ENCODE peak calls at places on chromosome 1, in ten cellular contexts. X is GM12865; H is stimulated activated CD8-positive, alpha-beta memory T cell treated with anti-CD3 and anti-CD28 coated beads, Interleukin-2, amount 100 ng/mL, for 1 hour; F is NCI-H2081 treated with DMSO at 0.1 percent for 48 hours; O is GM04503; P is lower lobe of right lung; G is amniotic stem cell; W is small intestine; J is AG09319; U is NCI-H1436. V is an unnamed sample.
A peak's percentile ranks its signal among the peaks of the same experiment; 100 is the strongest.

GRCh38 chr1:51673279-51673678 is 56.4 kb downstream of the OSBPL9 start:
- DNase-seq in X (no peak), H (no peak), F (no peak), O (no peak), P (no peak), G (no peak), W (no peak), J (no peak), U (no peak), V (no peak)

GRCh38 chr1:110879758-110880606 is 7.0 kb downstream of the CD53 start:
- DNase-seq in X (peak; percentile 74), H (peak; percentile 35), F (no peak), O (no peak), P (no peak), G (no peak), W (peak; percentile 56), J (no peak), U (no peak), V (no peak)

GRCh38 chr1:62377043-62377562 is 57.9 kb upstream of the KANK4 start:
- DNase-seq in X (no peak), H (no peak), F (no peak), O (no peak), P (no peak), G (no peak), W (no peak), J (no peak), U (no peak), V (no peak)

GRCh38 chr1:217542136-217542777 is 88.6 kb downstream of the GPATCH2 start:
- DNase-seq in X (no peak), H (no peak), F (no peak), O (no peak), P (no peak), G (no peak), W (no peak), J (no peak), U (no peak), V (no peak)

GRCh38 chr1:67683736-67684525 is 1.1 kb upstream of the GADD45A start:
- DNase-seq in X (peak; percentile 15), H (peak; percentile 5), F (no peak), O (no peak), P (no peak), G (peak; percentile 44), W (peak; percentile 31), J (no peak), U (no peak), V (no peak)

GRCh38 chr1:181185461-181185860 is 97.0 kb downstream of the IER5 start:
- DNase-seq in X (no peak), H (no peak), F (no peak), O (no peak), P (no peak), G (no peak), W (no peak), J (no peak), U (no peak), V (no peak)

GRCh38 chr1:35049116-35049515 is 17.4 kb upstream of the ZMYM6 start:
- DNase-seq in X (no peak), H (no peak), F (no peak), O (peak; percentile 21), P (no peak), G (no peak), W (no peak), J (no peak), U (no peak), V (no peak)

GRCh38 chr1:89719502-89720306 is 86.8 kb downstream of the LRRC8C start:
- DNase-seq in X (peak; percentile 72), H (no peak), F (peak; percentile 9), O (no peak), P (no peak), G (no peak), W (peak; percentile 22), J (no peak), U (peak; percentile 88), V (peak; percentile 38)

GRCh38 chr1:210250998-210251679 is 18.5 kb downstream of the SERTAD4 start:
- DNase-seq in X (peak; percentile 29), H (no peak), F (peak; percentile 55), O (no peak), P (peak; percentile 62), G (no peak), W (peak; percentile 43), J (no peak), U (peak; percentile 97), V (peak; percentile 54)

GRCh38 chr1:67855444-67855843 is 22.2 kb upstream of the GNG12 start:
- DNase-seq in X (no peak), H (no peak), F (no peak), O (no peak), P (no peak), G (no peak), W (no peak), J (no peak), U (no peak), V (no peak)

GRCh38 chr1:150696995-150697927 is at the start of gene GOLPH3L:
- DNase-seq in X (peak; percentile 98), H (peak; percentile 77), F (peak; percentile 100), O (peak; percentile 98), P (peak; percentile 89), G (peak; percentile 96), W (peak; percentile 100), J (peak; percentile 91), U (peak; percentile 96), V (peak; percentile 98)

GRCh38 chr1:11458811-11459275 is 20.1 kb upstream of the DISP3 start:
- DNase-seq in X (no peak), H (no peak), F (no peak), O (no peak), P (no peak), G (no peak), W (no peak), J (no peak), U (no peak), V (no peak)

GRCh38 chr1:203117611-203118575 is 9.6 kb upstream of the ADORA1 start:
- DNase-seq in X (peak; percentile 43), H (no peak), F (no peak), O (no peak), P (peak; percentile 80), G (peak; percentile 25), W (peak; percentile 26), J (peak; percentile 22), U (peak; percentile 59), V (peak; percentile 53)

GRCh38 chr1:55062801-55063561 is 23.6 kb downstream of the PCSK9 start:
- DNase-seq in X (no peak), H (no peak), F (no peak), O (no peak), P (no peak), G (no peak), W (no peak), J (no peak), U (no peak), V (no peak)

GRCh38 chr1:221272940-221273339 is 393.7 kb downstream of the HLX start:
- DNase-seq in X (no peak), H (no peak), F (no peak), O (no peak), P (no peak), G (no peak), W (no peak), J (no peak), U (no peak), V (no peak)

GRCh38 chr1:165369255-165369848 is 12.8 kb upstream of the LMX1A start:
- DNase-seq in X (peak; percentile 50), H (peak; percentile 21), F (no peak), O (no peak), P (peak; percentile 61), G (no peak), W (peak; percentile 41), J (no peak), U (peak; percentile 23), V (peak; percentile 32)

GRCh38 chr1:8423702-8424538 is 106.0 kb downstream of the SLC45A1 start:
- DNase-seq in X (peak; percentile 66), H (no peak), F (peak; percentile 19), O (no peak), P (peak; percentile 62), G (no peak), W (peak; percentile 40), J (no peak), U (peak; percentile 61), V (no peak)

GRCh38 chr1:89104147-89104546 is 21.8 kb downstream of the GBP2 start:
- DNase-seq in X (no peak), H (no peak), F (no peak), O (no peak), P (no peak), G (no peak), W (no peak), J (no peak), U (no peak), V (no peak)

GRCh38 chr1:88649932-88650331 is 34.1 kb upstream of the PKN2 start:
- DNase-seq in X (no peak), H (no peak), F (no peak), O (no peak), P (no peak), G (no peak), W (no peak), J (no peak), U (no peak), V (no peak)

GRCh38 chr1:248816042-248816851 is 9.5 kb downstream of the SH3BP5L start:
- DNase-seq in X (no peak), H (no peak), F (no peak), O (no peak), P (no peak), G (no peak), W (no peak), J (no peak), U (no peak), V (no peak)

GRCh38 chr1:234108921-234109320 is 204.4 kb downstream of the SLC35F3 start:
- DNase-seq in X (no peak), H (no peak), F (no peak), O (no peak), P (no peak), G (no peak), W (no peak), J (no peak), U (no peak), V (no peak)

GRCh38 chr1:52142220-52143153 is 598 bp downstream of the ZFYVE9 start:
- DNase-seq in X (peak; percentile 48), H (no peak), F (no peak), O (no peak), P (peak; percentile 55), G (no peak), W (peak; percentile 55), J (no peak), U (peak; percentile 46), V (no peak)